ENCODE peak calls at places on chromosomes 3 and 15, in seven cellular contexts. W, Q, F, X, Y, L and N are unnamed samples.

GRCh38 chr3:71968491-71968890 is 183.5 kb upstream of the PROK2 start:
- DNase-seq in X (no peak), W (no peak), Q (no peak), F (no peak), L (no peak), Y (no peak), N (no peak)

GRCh38 chr3:79866162-79866561 is 98.4 kb upstream of the ROBO1 start:
- DNase-seq in X (no peak), L (no peak), F (no peak), Y (no peak), W (no peak), Q (no peak), N (no peak)

GRCh38 chr15:52262364-52262763 is 33.2 kb downstream of the MYO5C start:
- DNase-seq in L (no peak), W (peak), F (no peak), X (no peak), Q (no peak), Y (peak), N (no peak)

GRCh38 chr3:38491215-38491614 is 4.9 kb upstream of the EXOG start:
- DNase-seq in X (no peak), W (no peak), L (no peak), Y (no peak), F (no peak), Q (no peak), N (no peak)

GRCh38 chr15:45326776-45327175 is 51.6 kb downstream of the GATM start:
- DNase-seq in Y (no peak), L (no peak), W (no peak), F (no peak), X (no peak), Q (peak), N (no peak)

GRCh38 chr15:43118276-43118675 is 12.4 kb upstream of the UBR1 start:
- DNase-seq in X (no peak), W (no peak), Y (no peak), Q (no peak), L (peak), F (no peak), N (no peak)

GRCh38 chr3:124938896-124939295 is 4.3 kb upstream of the MUC13 start:
- DNase-seq in Y (no peak), X (no peak), F (no peak), Q (no peak), W (no peak), L (no peak), N (no peak)

GRCh38 chr3:67381667-67382272 is 272.6 kb downstream of the SUCLG2 start:
- DNase-seq in Y (no peak), X (no peak), Q (no peak), F (peak), W (peak), L (peak), N (peak)

GRCh38 chr15:34472947-34473346 is 35.3 kb upstream of the GOLGA8A start:
- DNase-seq in X (no peak), Y (no peak), F (no peak), W (no peak), L (no peak), Q (no peak), N (no peak)

GRCh38 chr3:133979553-133979952 is 50.2 kb downstream of the SLCO2A1 start:
- DNase-seq in L (no peak), Q (no peak), W (no peak), X (no peak), F (no peak), Y (no peak), N (no peak)

GRCh38 chr3:45496550-45496949 is 98.0 kb upstream of the LIMD1 start:
- DNase-seq in Y (no peak), F (no peak), L (no peak), X (no peak), Q (no peak), W (peak), N (no peak)

GRCh38 chr3:189262746-189263145 is 91.0 kb downstream of the TPRG1 start:
- DNase-seq in F (no peak), Y (no peak), X (no peak), Q (no peak), W (no peak), L (peak), N (no peak)

GRCh38 chr3:13525827-13526625 is 22.9 kb upstream of the FBLN2 start:
- DNase-seq in F (no peak), X (peak), Y (no peak), Q (no peak), W (no peak), L (no peak), N (peak)

GRCh38 chr15:53072077-53072476 is 281.9 kb upstream of the ONECUT1 start:
- DNase-seq in F (no peak), Q (peak), L (peak), Y (peak), X (no peak), W (peak), N (peak)

GRCh38 chr15:58864602-58865419 is 68.7 kb downstream of the SLTM start:
- DNase-seq in F (no peak), Y (no peak), W (peak), L (no peak), Q (peak), X (peak), N (peak)

GRCh38 chr3:69324362-69325025 is 61.4 kb downstream of the FRMD4B start:
- DNase-seq in F (no peak), Y (no peak), L (peak), X (no peak), Q (no peak), W (peak), N (no peak)

GRCh38 chr3:62318365-62318751 is 55.0 kb downstream of the FEZF2 start:
- DNase-seq in F (no peak), Y (no peak), W (no peak), Q (no peak), L (peak), X (no peak), N (no peak)

GRCh38 chr3:127747751-127748521 is 74.4 kb downstream of the MGLL start:
- DNase-seq in Y (peak), W (peak), Q (no peak), X (peak), F (no peak), L (no peak), N (peak)

GRCh38 chr3:28989646-28990089 is 291.2 kb upstream of the RBMS3 start:
- DNase-seq in Q (no peak), F (no peak), Y (peak), W (peak), X (no peak), L (peak), N (no peak)